ENCODE peak calls at places on chromosomes 4 and X, in four cellular contexts. One of them, this sample, is unnamed.
A peak's percentile ranks its signal among the peaks of the same experiment; 100 is the strongest.

GRCh38 chr4:128979934-128980333 is 113.4 kb downstream of the SCLT1 start:
- DNase-seq in H9: no peak
- DNase-seq in ovary: no peak
- DNase-seq in suprapubic skin: no peak
- DNase-seq in this sample: no peak

GRCh38 chr4:125316391-125316780 is 1.6 kb downstream of the FAT4 start:
- DNase-seq in ovary: no peak
- DNase-seq in H9: peak; percentile 56
- DNase-seq in suprapubic skin: peak; percentile 69
- DNase-seq in this sample: peak; percentile 41

GRCh38 chr4:25842229-25842840 is 20.5 kb downstream of the SEL1L3 start:
- DNase-seq in H9: no peak
- DNase-seq in suprapubic skin: no peak
- DNase-seq in ovary: no peak
- DNase-seq in this sample: no peak

GRCh38 chr4:182289809-182290208 is 46.6 kb downstream of the TENM3 start:
- DNase-seq in suprapubic skin: no peak
- DNase-seq in H9: peak; percentile 41
- DNase-seq in ovary: no peak
- DNase-seq in this sample: no peak

GRCh38 chrX:45602151-45602550 is 401.5 kb upstream of the DIPK2B start:
- DNase-seq in H9: no peak
- DNase-seq in suprapubic skin: no peak
- DNase-seq in ovary: no peak
- DNase-seq in this sample: no peak

GRCh38 chrX:39690541-39691415 is 407.0 kb downstream of the BCOR start:
- DNase-seq in ovary: no peak
- DNase-seq in suprapubic skin: no peak
- DNase-seq in H9: no peak
- DNase-seq in this sample: no peak

GRCh38 chrX:23817979-23818336 is 35.0 kb downstream of the SAT1 start:
- DNase-seq in suprapubic skin: no peak
- DNase-seq in ovary: no peak
- DNase-seq in H9: no peak
- DNase-seq in this sample: no peak

GRCh38 chr4:113109106-113109740 is 59.8 kb downstream of the ANK2 start:
- DNase-seq in suprapubic skin: no peak
- DNase-seq in ovary: no peak
- DNase-seq in H9: no peak
- DNase-seq in this sample: no peak

GRCh38 chrX:10486373-10486772 is 134.0 kb downstream of the MID1 start:
- DNase-seq in suprapubic skin: no peak
- DNase-seq in H9: no peak
- DNase-seq in ovary: no peak
- DNase-seq in this sample: no peak

GRCh38 chr4:35730414-35730813 is 513.9 kb downstream of the ARAP2 start:
- DNase-seq in suprapubic skin: no peak
- DNase-seq in ovary: no peak
- DNase-seq in H9: no peak
- DNase-seq in this sample: no peak

GRCh38 chr4:143357161-143357845 is 20.6 kb downstream of the GAB1 start:
- DNase-seq in H9: no peak
- DNase-seq in ovary: no peak
- DNase-seq in suprapubic skin: no peak
- DNase-seq in this sample: no peak

GRCh38 chr4:18020671-18021469 is 685 bp downstream of the LCORL start:
- DNase-seq in ovary: peak; percentile 77
- DNase-seq in suprapubic skin: peak; percentile 86
- DNase-seq in H9: peak; percentile 74
- DNase-seq in this sample: peak; percentile 80

GRCh38 chr4:52657630-52658501 is 1.2 kb downstream of the USP46 start:
- DNase-seq in H9: peak; percentile 66
- DNase-seq in ovary: peak; percentile 39
- DNase-seq in suprapubic skin: peak; percentile 67
- DNase-seq in this sample: peak; percentile 55

GRCh38 chr4:55838356-55838755 is 15.1 kb upstream of the EXOC1 start:
- DNase-seq in suprapubic skin: no peak
- DNase-seq in H9: no peak
- DNase-seq in ovary: no peak
- DNase-seq in this sample: no peak

GRCh38 chr4:69493515-69493914 is 2.2 kb downstream of the UGT2B4 start:
- DNase-seq in H9: no peak
- DNase-seq in suprapubic skin: no peak
- DNase-seq in ovary: no peak
- DNase-seq in this sample: no peak

GRCh38 chrX:131607796-131608369 is 64.0 kb downstream of the OR13H1 start:
- DNase-seq in ovary: no peak
- DNase-seq in suprapubic skin: no peak
- DNase-seq in H9: no peak
- DNase-seq in this sample: no peak

GRCh38 chr4:98710831-98711230 is 52.4 kb upstream of the TSPAN5 start:
- DNase-seq in suprapubic skin: no peak
- DNase-seq in ovary: no peak
- DNase-seq in H9: no peak
- DNase-seq in this sample: peak; percentile 22

GRCh38 chrX:101260435-101260834 is 30.7 kb downstream of the TAF7L start:
- DNase-seq in ovary: no peak
- DNase-seq in suprapubic skin: no peak
- DNase-seq in H9: peak; percentile 39
- DNase-seq in this sample: peak; percentile 14

GRCh38 chrX:45264865-45265264 is 64.2 kb upstream of the DIPK2B start:
- DNase-seq in H9: no peak
- DNase-seq in ovary: no peak
- DNase-seq in suprapubic skin: no peak
- DNase-seq in this sample: no peak

GRCh38 chr4:16056681-16057400 is 27.0 kb downstream of the PROM1 start:
- DNase-seq in suprapubic skin: no peak
- DNase-seq in H9: no peak
- DNase-seq in ovary: no peak
- DNase-seq in this sample: no peak

GRCh38 chr4:109890076-109890475 is 22.6 kb upstream of the EGF start:
- DNase-seq in suprapubic skin: no peak
- DNase-seq in ovary: no peak
- DNase-seq in H9: no peak
- DNase-seq in this sample: no peak

GRCh38 chr4:54958236-54958635 is 167.2 kb downstream of the KDR start:
- DNase-seq in H9: no peak
- DNase-seq in ovary: no peak
- DNase-seq in suprapubic skin: no peak
- DNase-seq in this sample: peak; percentile 90

GRCh38 chr4:168531305-168531704 is 34.5 kb downstream of the PALLD start:
- DNase-seq in ovary: no peak
- DNase-seq in H9: no peak
- DNase-seq in suprapubic skin: no peak
- DNase-seq in this sample: no peak

DNA sequence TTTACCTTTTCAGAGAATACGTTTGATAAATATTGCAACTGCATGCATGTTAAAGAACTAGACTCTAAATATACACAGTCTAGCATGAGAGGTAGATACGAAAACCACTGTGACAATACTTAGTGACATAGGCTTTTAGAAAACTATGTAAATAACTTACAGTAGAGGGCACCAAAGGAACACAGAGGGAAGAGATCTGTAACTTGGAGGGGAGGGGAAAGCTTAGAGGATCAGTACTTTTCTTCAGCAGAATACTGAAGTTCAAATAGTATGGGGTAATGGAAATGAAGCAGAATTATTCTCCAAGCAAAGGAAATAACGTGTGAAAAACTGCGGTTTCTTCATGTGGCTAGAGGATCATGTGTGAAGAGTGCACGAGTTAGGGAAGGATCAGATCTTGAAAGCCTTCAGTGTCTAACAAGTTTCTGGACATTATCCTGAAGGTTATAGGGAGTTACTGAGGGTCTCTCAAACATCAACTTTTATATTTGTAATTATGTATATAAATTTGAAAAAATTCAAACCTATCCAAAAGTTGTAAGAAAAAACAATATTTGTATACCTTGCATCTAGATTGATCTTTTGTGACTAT is 264.3 kb downstream of the NPFFR2 start:
- DNase-seq in ovary: no peak
- DNase-seq in suprapubic skin: no peak
- DNase-seq in H9: no peak
- DNase-seq in this sample: peak; percentile 76
- TF ChIP-seq CTCF in ovary: peak; percentile 36
- TF ChIP-seq CTCF in suprapubic skin: no peak
- TF ChIP-seq CTCF in H9: peak; percentile 77
- TF ChIP-seq CTCF in this sample: peak; percentile 65

DNA sequence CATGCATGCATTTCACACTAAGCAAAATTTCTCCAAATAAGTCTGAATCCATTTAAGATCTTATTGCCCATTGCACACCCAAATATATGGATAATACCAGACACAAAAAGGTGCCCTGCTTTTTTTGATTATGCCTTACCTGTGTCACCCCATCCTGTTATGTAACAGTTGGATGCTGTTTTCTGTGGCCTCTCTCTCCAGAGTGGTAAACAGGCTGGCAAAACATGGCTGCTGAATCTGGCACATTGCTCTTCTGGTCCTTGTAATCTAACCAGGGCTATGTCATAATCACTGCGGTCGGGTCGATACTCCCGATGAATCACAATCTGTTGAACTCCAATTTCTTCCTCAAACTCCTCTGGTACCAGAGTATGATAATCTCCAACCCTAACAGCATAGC is 70.1 kb downstream of the PRSS12 start:
- DNase-seq in suprapubic skin: no peak
- DNase-seq in H9: no peak
- DNase-seq in ovary: no peak
- DNase-seq in this sample: no peak
- H3K4me1 ChIP-seq in suprapubic skin: peaks cover 39% of the 10 kb centered on the region
- H3K4me1 ChIP-seq in H9: no peaks in the 10 kb centered on the region
- H3K4me1 ChIP-seq in ovary: peaks cover 3% of the 10 kb centered on the region
- H3K4me1 ChIP-seq in this sample: no peaks in the 10 kb centered on the region

DNA sequence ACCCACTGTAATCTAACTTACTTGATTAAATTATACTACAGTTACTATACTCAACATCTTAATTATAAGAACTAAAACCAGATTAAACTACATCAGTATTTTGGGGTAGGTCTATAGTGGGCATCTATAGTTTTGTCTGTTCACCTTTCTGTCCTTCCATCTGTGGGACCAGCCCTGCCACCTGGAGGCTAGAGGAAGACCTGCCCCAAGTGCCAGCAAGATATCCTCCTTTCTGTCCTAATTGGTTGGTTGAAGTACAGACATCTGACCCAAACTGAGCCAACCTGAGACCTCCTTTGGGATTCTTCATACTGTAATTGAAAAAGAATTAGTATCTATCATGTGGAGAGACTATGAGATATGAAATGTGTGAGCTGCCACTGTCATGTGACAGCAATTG is 172.2 kb upstream of the TLL1 start:
- DNase-seq in ovary: no peak
- DNase-seq in H9: peak; percentile 50
- DNase-seq in suprapubic skin: no peak
- DNase-seq in this sample: no peak
- TF ChIP-seq CTCF in ovary: no peak
- TF ChIP-seq CTCF in H9: peak; percentile 67
- TF ChIP-seq CTCF in suprapubic skin: no peak
- TF ChIP-seq CTCF in this sample: peak; percentile 29

DNA sequence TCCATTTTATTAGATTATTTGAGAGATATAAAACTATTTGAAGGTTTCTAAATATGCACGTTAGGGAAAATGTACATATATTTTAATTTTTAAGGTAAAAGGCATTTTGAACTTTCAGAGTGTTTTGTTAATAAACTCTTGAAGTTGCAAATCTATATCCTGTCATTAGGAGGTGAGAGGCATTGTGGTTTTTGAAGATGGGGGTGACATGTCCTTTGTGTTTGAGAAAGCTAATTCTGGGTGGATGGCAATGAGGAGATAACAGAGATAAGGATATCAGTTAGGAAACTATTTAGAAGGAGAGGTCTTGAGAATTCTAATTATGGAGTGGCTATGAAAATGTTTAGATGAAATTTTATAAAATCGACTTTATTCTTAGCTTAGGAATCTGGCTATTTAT is 6.1 kb downstream of the STIM2 start:
- DNase-seq in ovary: no peak
- DNase-seq in suprapubic skin: no peak
- DNase-seq in H9: no peak
- DNase-seq in this sample: no peak
- H3K4me1 ChIP-seq in ovary: peaks cover 7% of the 10 kb centered on the region
- H3K4me1 ChIP-seq in suprapubic skin: peaks cover 51% of the 10 kb centered on the region
- H3K4me1 ChIP-seq in H9: peaks cover 3% of the 10 kb centered on the region
- H3K4me1 ChIP-seq in this sample: peaks cover 58% of the 10 kb centered on the region

DNA sequence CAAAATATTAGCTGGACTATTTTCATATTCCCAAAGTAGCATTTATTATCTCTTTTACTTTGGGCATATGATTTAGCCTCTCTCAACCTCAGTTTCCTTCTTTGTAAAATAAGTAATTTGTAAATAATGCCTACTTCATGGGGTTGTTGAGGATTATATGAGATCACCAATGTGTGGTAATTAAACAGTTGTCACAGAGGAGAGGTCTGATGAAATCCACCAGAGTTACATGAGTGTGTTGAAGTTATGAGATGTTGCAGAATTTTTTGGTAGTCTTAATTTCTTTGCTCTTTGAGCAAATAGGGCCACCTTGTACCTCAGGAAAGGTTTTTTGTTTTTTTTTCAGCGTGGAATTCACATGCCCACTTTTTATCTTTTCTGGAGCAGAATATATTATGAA is 1.4 kb downstream of the COX7B start:
- DNase-seq in H9: no peak
- DNase-seq in ovary: no peak
- DNase-seq in suprapubic skin: no peak
- DNase-seq in this sample: no peak
- TF ChIP-seq CTCF in H9: no peak
- TF ChIP-seq CTCF in ovary: no peak
- TF ChIP-seq CTCF in suprapubic skin: no peak
- TF ChIP-seq CTCF in this sample: no peak

GRCh38 chr4:38985363-38986065 is 46.7 kb downstream of the TMEM156 start:
- DNase-seq in ovary: no peak
- DNase-seq in suprapubic skin: no peak
- DNase-seq in H9: no peak
- DNase-seq in this sample: no peak

GRCh38 chr4:38980903-38981676 is 51.1 kb downstream of the TMEM156 start:
- DNase-seq in H9: no peak
- DNase-seq in ovary: no peak
- DNase-seq in suprapubic skin: no peak
- DNase-seq in this sample: no peak

GRCh38 chr4:38982356-38983095 is 49.7 kb downstream of the TMEM156 start:
- DNase-seq in suprapubic skin: no peak
- DNase-seq in H9: no peak
- DNase-seq in ovary: no peak
- DNase-seq in this sample: peak; percentile 39

GRCh38 chr4:38987491-38987890 is 44.7 kb downstream of the TMEM156 start:
- DNase-seq in H9: no peak
- DNase-seq in ovary: no peak
- DNase-seq in suprapubic skin: no peak
- DNase-seq in this sample: no peak

GRCh38 chr4:38983756-38984647 is 48.2 kb downstream of the TMEM156 start:
- DNase-seq in H9: no peak
- DNase-seq in ovary: no peak
- DNase-seq in suprapubic skin: no peak
- DNase-seq in this sample: peak; percentile 30
- H3K4me1 ChIP-seq in H9: peaks cover 3% of the 10 kb centered on the region
- H3K4me1 ChIP-seq in ovary: no peaks in the 10 kb centered on the region
- H3K4me1 ChIP-seq in suprapubic skin: no peaks in the 10 kb centered on the region
- H3K4me1 ChIP-seq in this sample: no peaks in the 10 kb centered on the region

DNA sequence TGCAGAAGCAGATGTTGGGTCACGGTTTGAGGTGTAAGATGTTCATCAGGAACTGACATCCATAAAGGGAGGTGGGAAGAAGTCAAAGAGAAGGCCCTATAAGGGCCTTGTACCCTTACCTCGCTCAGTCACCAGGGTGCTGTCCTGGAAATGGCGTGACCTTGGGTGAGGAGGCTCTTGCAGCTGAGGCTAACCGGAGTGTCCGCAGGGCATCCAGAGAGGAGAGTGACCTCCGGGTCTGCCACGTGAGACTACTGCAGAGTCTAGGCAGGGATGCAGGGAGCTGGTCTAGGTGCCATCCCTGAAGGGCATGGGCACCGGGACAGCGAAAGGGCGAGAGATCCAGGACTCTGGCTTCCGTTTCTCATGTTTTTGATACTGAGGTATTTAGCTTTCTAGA is 28.7 kb upstream of the IRAK1 start:
- DNase-seq in ovary: no peak
- DNase-seq in H9: no peak
- DNase-seq in suprapubic skin: no peak
- DNase-seq in this sample: no peak
- TF ChIP-seq CTCF in ovary: no peak
- TF ChIP-seq CTCF in H9: no peak
- TF ChIP-seq CTCF in suprapubic skin: no peak
- TF ChIP-seq CTCF in this sample: no peak